ENCODE peak calls at places on chromosome 19, in five cellular contexts. G is H9; N is Peyer's patch; J is CD8-positive, alpha-beta T cell; A is fibroblast of lung. F is an unnamed sample. For H3K4me1, the result is how much of the 10 kb centered on the place peaks cover.

GRCh38 chr19:19315444-19315843 is 4.9 kb downstream of the SUGP1 start:
- DNase-seq in G (no peak), A (no peak), N (no peak), J (no peak), F (no peak)

GRCh38 chr19:43532571-43532961 is 422 bp upstream of the ZNF575 start:
- DNase-seq in G (peak), N (no peak), A (no peak), J (no peak), F (no peak)

GRCh38 chr19:40756502-40757110 is 5.6 kb downstream of the SNRPA start:
- DNase-seq in G (no peak), A (no peak), N (no peak), J (no peak), F (no peak)

GRCh38 chr19:39810424-39810823 is 23.5 kb downstream of the DYRK1B start:
- DNase-seq in G (no peak), A (no peak), J (no peak), N (no peak), F (no peak)

GRCh38 chr19:4713384-4713951 is 10.2 kb downstream of the DPP9 start:
- DNase-seq in J (no peak), N (peak), G (no peak), A (peak), F (no peak)

GRCh38 chr19:2724148-2724557 is 3.0 kb upstream of the DIRAS1 start:
- DNase-seq in N (no peak), J (no peak), A (no peak), G (no peak), F (no peak)

GRCh38 chr19:12868540-12869112 is 12.6 kb downstream of the DNASE2 start:
- DNase-seq in A (no peak), J (no peak), G (peak), N (no peak), F (no peak)

GRCh38 chr19:39032164-39032918 is at the start of gene FBXO27:
- DNase-seq in N (peak), J (no peak), A (no peak), G (peak), F (no peak)

GRCh38 chr19:48608798-48609263 is 2.3 kb downstream of the SPACA4 start:
- DNase-seq in J (peak), A (no peak), N (peak), G (peak), F (peak)

GRCh38 chr19:40578442-40578908 is 1.8 kb downstream of the SHKBP1 start:
- DNase-seq in J (no peak), A (no peak), N (no peak), G (peak), F (peak)

GRCh38 chr19:32819415-32820400 is 49.9 kb downstream of the SLC7A9 start:
- DNase-seq in N (no peak), G (no peak), A (no peak), J (no peak), F (no peak)

GRCh38 chr19:41601771-41602170 is 25.1 kb downstream of the CEACAM4 start:
- DNase-seq in A (no peak), G (no peak), N (no peak), J (no peak), F (no peak)

GRCh38 chr19:12838893-12839656 is 760 bp downstream of the MAST1 start:
- DNase-seq in G (no peak), J (no peak), N (no peak), A (no peak), F (no peak)

GRCh38 chr19:28435551-28436261 is 777.2 kb downstream of the UQCRFS1 start:
- DNase-seq in G (no peak), N (no peak), J (no peak), A (no peak), F (no peak)

GRCh38 chr19:45475537-45476348 is 7.9 kb downstream of the FOSB start:
- DNase-seq in A (no peak), G (no peak), J (no peak), N (no peak), F (no peak)

GRCh38 chr19:50798116-50798942 is 8.1 kb downstream of the ACP4 start:
- DNase-seq in J (no peak), G (no peak), N (no peak), A (no peak), F (no peak)
- H3K4me1 ChIP-seq in J (under half), G (under half), N (under half), A (under half), F (under half)

GRCh38 chr19:35168261-35168660 is 13.7 kb downstream of the FXYD5 start:
- DNase-seq in J (no peak), G (peak), N (no peak), A (no peak), F (no peak)
- H3K4me1 ChIP-seq in J (under half), G (under half), N (under half), A (under half), F (under half)

DNA sequence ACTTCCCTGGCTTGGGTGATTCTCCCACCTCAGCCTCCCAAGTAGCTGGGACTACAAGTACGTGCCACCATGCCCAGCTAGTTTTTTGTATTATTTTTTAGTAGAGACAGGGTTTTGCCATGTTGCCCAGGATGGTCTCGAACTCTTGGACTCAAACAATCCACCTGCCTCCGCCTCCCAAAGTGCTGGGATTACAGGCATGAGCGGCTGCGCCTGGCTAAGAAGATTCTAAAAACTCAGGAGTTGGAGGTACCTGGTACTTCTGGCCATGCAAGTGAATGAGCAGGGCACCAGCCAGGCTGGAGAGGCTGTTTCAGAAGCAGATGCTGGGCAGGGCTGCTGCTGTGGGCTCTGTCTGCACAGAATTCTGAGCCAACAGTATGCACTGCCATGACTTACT is 6.1 kb downstream of the MZF1 start:
- DNase-seq in N (peak), G (no peak), J (no peak), A (no peak), F (no peak)
- H3K4me1 ChIP-seq in N (under half), G (under half), J (under half), A (under half), F (under half)

GRCh38 chr19:46981296-46981695 is 38.3 kb upstream of the NPAS1 start:
- DNase-seq in N (no peak), G (no peak), J (no peak), A (no peak), F (no peak)

GRCh38 chr19:46985532-46986415 is 33.9 kb upstream of the NPAS1 start:
- DNase-seq in J (no peak), A (no peak), N (peak), G (no peak), F (no peak)

GRCh38 chr19:46984077-46985010 is 35.3 kb upstream of the NPAS1 start:
- DNase-seq in G (no peak), A (peak), J (no peak), N (no peak), F (no peak)

GRCh38 chr19:46980756-46981155 is 38.9 kb upstream of the NPAS1 start:
- DNase-seq in A (no peak), N (no peak), G (no peak), J (no peak), F (no peak)

GRCh38 chr19:46983097-46983496 is 36.5 kb upstream of the NPAS1 start:
- DNase-seq in N (no peak), A (no peak), G (no peak), J (no peak), F (no peak)
- H3K4me1 ChIP-seq in N (under half), A (under half), G (under half), J (under half), F (under half)

DNA sequence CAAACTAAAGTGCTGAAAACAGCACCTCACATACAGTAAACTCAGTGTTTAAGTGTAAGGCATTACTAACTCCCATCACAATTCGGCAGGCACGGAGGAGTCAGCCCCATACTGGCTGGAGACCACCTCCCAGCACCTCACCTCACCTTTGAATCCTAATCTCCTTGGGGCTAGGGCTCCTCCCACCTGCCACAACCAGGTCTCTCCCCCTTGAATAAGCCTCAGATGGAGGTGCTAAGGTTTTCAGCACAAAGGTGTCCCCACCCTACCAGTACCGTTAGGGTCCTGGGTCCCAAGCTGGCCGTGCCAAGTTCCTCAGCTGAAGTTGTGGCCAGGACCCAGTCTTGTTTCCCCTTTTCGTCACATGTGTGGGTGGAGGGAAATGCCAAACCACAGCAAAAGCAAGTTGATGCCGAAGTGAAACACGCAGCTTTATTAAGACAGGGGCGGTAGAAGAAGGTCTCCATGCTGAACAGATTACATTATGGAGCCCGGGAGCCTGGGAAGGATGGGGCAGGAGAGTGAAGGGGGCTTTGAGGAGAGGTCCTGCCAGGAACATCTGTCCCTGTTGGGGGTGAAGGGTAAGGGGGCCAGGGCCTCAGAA is at the start of gene IGFLR1:
- DNase-seq in G (no peak), N (peak), A (no peak), J (peak), F (no peak)
- H3K4me1 ChIP-seq in G (under half), N (under half), A (under half), J (half or more), F (under half)

GRCh38 chr19:7288131-7288530 is 6.1 kb downstream of the INSR start:
- DNase-seq in J (no peak), G (no peak), A (no peak), N (no peak), F (no peak)
- H3K4me1 ChIP-seq in J (under half), G (under half), A (under half), N (under half), F (under half)

DNA sequence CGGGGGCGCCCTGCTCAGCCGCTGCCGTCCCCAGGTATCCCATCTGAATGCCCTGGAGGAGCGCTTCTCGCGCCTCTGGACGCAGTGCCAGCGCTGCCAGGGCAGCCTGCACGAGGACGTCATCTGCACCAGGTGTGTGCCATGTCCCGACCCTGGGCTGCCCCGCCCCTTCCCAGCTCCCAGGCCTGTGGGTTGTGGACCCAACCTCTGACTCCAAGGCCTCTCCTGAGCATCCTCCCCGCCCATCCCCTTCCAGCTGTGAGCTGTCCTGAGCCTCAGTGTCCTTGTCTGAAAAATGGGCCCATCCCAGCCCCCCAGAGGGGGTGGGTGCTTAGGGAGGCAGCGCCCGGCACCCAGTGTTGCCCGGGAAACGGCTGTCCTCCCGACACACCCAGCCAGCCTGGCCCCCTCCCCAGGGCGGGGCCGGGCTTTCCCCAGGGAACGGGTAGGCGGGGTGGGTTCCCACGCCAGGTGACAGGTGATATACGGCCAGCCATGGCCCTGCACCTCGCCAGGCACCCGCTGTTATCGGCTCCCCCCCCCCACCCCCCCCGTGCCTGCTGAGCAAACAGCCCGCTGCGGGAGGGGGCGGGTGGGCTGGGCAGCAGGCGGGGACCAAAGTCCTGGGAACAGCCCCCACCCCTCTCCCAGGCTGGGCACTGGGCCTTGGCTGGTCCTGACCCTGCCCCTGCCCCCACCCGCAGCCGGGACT is 1.4 kb upstream of the SPIB start:
- DNase-seq in J (no peak), G (peak), N (peak), A (no peak), F (no peak)
- H3K4me1 ChIP-seq in J (under half), G (under half), N (under half), A (under half), F (under half)

GRCh38 chr19:10110972-10111317 is 548 bp upstream of the P2RY11 start:
- DNase-seq in J (no peak), N (no peak), A (no peak), G (no peak), F (no peak)
- H3K4me1 ChIP-seq in J (under half), N (under half), A (under half), G (under half), F (under half)

DNA sequence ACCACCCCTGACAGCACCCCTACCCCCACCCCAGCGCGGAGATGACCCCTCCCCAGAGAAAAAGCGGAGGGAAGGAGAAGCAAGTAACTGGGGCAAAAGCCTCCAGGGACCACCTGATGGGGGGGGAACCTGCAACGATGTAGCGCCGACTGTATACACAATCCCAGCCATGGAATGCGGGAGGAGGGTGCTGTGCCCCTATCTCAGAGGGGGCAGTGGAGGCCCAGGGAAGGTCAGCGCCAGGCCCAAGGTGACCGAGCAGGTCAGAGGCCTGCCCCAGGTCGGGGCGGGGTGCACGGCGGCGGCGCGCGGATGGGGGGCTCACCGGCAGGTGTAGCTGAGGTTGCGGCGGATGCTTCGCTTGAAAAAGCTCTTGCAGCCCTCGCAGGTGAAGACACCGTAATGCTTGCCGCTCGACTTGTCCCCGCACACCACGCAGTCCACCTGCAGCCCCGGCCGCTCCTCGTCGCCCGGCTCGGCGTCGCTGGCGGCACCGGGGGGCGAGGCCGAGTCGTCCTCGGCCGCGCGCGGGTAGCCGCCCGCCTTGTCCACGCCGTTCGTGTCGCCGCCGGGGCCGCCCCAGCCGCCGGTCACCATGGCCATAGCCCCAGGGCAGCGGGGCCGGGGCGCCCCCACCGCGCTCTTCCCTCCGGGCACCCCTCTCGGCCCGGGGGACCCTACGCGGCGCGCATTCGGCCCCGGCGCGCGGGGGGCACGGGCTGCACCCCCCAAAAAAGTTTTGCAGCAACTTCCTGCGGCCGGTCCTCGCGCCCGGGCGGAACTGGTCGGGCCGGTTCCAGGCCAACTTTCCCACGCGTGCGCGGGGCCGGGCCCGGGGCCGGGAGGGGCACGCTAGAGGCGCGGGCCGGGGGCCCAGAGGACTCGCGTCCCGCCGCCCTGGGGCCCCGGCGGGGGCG is 843 bp downstream of the NR2F6 start:
- DNase-seq in N (peak), J (no peak), G (no peak), A (no peak), F (no peak)
- H3K4me1 ChIP-seq in N (under half), J (under half), G (under half), A (under half), F (under half)

GRCh38 chr19:7705387-7706187 is 3.7 kb upstream of the FCER2 start:
- DNase-seq in J (peak), A (no peak), N (peak), G (no peak), F (no peak)
- H3K4me1 ChIP-seq in J (under half), A (under half), N (under half), G (under half), F (under half)

F was measured in HAP-1.